ENCODE peak calls at places on chromosomes 13 and 19, in eight cellular contexts. E is A549, C is ovary, Y is transverse colon, H is body of pancreas, V is heart left ventricle, N is IMR-90, X is stomach. O is an unnamed sample.

GRCh38 chr19:40633207-40633606 is 32.0 kb downstream of the LTBP4 start:
- DNase-seq in Y (no peak), H (no peak), C (no peak), N (peak; percentile 85), E (no peak), X (no peak), V (no peak), O (no peak)

GRCh38 chr13:34155931-34156607 is 338.1 kb downstream of the RFC3 start:
- DNase-seq in Y (no peak), V (no peak), H (no peak), X (no peak), E (no peak), C (no peak), N (peak; percentile 39), O (no peak)

GRCh38 chr19:38707512-38708114 is 36.7 kb downstream of the CAPN12 start:
- DNase-seq in N (peak; percentile 23), V (peak; percentile 86), H (peak; percentile 61), Y (no peak), X (peak; percentile 94), C (no peak), E (no peak), O (peak; percentile 52)

GRCh38 chr13:106610511-106610910 is 42.6 kb upstream of the ARGLU1 start:
- DNase-seq in X (no peak), E (no peak), H (no peak), N (peak; percentile 82), V (no peak), Y (no peak), C (no peak), O (no peak)

GRCh38 chr13:44051405-44051804 is 171.7 kb downstream of the LACC1 start:
- DNase-seq in H (no peak), X (no peak), E (no peak), Y (no peak), V (no peak), N (no peak), C (no peak), O (no peak)

GRCh38 chr13:84641491-84641890 is 759.2 kb upstream of the SLITRK1 start:
- DNase-seq in H (no peak), C (no peak), E (no peak), N (peak; percentile 47), Y (no peak), V (no peak), X (no peak), O (no peak)

GRCh38 chr13:81597101-81597500 is 1256.2 kb upstream of the SPRY2 start:
- DNase-seq in N (no peak), X (no peak), H (no peak), C (no peak), V (no peak), E (no peak), Y (no peak), O (no peak)

GRCh38 chr19:16880884-16881554 is 7.8 kb upstream of the F2RL3 start:
- DNase-seq in N (no peak), E (no peak), C (no peak), V (no peak), H (no peak), X (no peak), Y (no peak), O (no peak)

GRCh38 chr13:79741006-79741405 is 260.1 kb downstream of the NDFIP2 start:
- DNase-seq in H (no peak), N (peak; percentile 71), Y (no peak), C (peak; percentile 53), E (no peak), X (no peak), V (no peak), O (no peak)

GRCh38 chr13:110345701-110346100 is 38.6 kb downstream of the COL4A2 start:
- DNase-seq in C (no peak), N (no peak), Y (no peak), E (no peak), X (no peak), H (no peak), V (no peak), O (peak; percentile 15)

GRCh38 chr19:42433503-42434260 is 6.5 kb upstream of the LIPE start:
- DNase-seq in N (peak; percentile 14), H (peak; percentile 91), X (peak; percentile 80), E (peak; percentile 91), Y (peak; percentile 93), C (peak; percentile 65), V (peak; percentile 91), O (peak; percentile 82)

GRCh38 chr19:14114854-14115253 is 2.7 kb downstream of the PRKACA start:
- DNase-seq in H (peak; percentile 62), C (no peak), E (peak; percentile 48), Y (peak; percentile 71), X (peak; percentile 60), V (peak; percentile 51), N (no peak), O (no peak)

GRCh38 chr13:109955598-109955997 is 169.2 kb upstream of the IRS2 start:
- DNase-seq in C (no peak), H (no peak), E (no peak), Y (no peak), X (no peak), V (no peak), N (peak; percentile 53), O (no peak)

GRCh38 chr19:51450730-51451307 is 7.4 kb downstream of the SIGLEC8 start:
- DNase-seq in H (no peak), V (no peak), N (no peak), C (no peak), Y (no peak), E (no peak), X (peak; percentile 17), O (no peak)

GRCh38 chr19:35959040-35959967 is 23.1 kb downstream of the LRFN3 start:
- DNase-seq in Y (peak; percentile 56), V (peak; percentile 33), X (peak; percentile 60), H (no peak), C (no peak), N (no peak), E (no peak), O (peak; percentile 35)

GRCh38 chr13:73933795-73934194 is 200.4 kb downstream of the KLF12 start:
- DNase-seq in H (no peak), Y (no peak), V (no peak), E (no peak), X (no peak), C (no peak), N (no peak), O (no peak)

GRCh38 chr19:747432-748273 is 3.3 kb upstream of the MISP start:
- DNase-seq in H (no peak), N (no peak), Y (no peak), E (no peak), V (no peak), X (no peak), C (no peak), O (no peak)

GRCh38 chr13:97076898-97077297 is 82.6 kb upstream of the OXGR1 start:
- DNase-seq in C (no peak), N (no peak), Y (no peak), X (no peak), H (no peak), E (no peak), V (no peak), O (no peak)

DNA sequence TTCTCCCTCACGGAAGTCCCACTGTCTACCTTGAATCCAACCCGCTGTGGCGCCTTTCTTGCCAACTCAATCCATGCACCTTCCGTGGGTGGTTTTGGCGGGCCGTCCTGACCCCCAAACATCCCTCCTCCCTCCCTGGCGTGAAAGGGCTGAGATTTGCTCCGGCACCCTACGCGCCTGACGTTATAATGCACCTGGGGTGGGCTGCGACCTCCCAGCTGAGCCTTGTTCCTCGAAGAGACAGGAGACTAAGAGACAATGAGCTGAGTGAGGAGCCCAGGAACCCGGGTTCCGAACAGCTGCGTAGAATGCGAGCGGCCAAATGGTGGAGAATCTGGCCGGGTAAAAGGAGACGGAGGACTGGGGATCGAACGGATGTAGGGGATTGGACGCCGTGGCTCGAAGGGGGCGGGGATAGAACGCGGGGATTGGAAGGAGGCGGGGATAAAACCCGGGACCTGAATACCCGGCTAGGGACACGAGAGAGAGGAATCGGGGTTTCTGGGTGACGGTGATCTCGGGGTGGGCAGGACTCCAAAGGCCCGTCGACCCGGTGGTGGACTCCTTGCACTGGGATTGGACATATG is at the start of gene CPT1C:
- DNase-seq in E (no peak), N (peak; percentile 79), H (peak; percentile 80), V (peak; percentile 80), X (peak; percentile 79), Y (peak; percentile 75), C (peak; percentile 87), O (peak; percentile 85)
- TF ChIP-seq POLR2A in E (no peak), N (peak; percentile 73), H (no peak), V (peak; percentile 43), X (no peak), Y (peak; percentile 42), C (peak; percentile 55), O (peak; percentile 62)

GRCh38 chr19:19342086-19343015 is 21.7 kb downstream of the MAU2 start:
- DNase-seq in H (peak; percentile 71), X (peak; percentile 76), E (peak; percentile 76), Y (peak; percentile 65), C (peak; percentile 68), N (peak; percentile 46), V (peak; percentile 39), O (peak; percentile 48)
- TF ChIP-seq POLR2A in H (no peak), X (no peak), E (no peak), Y (no peak), C (no peak), N (no peak), V (no peak), O (no peak)

GRCh38 chr13:41257535-41257934 is 5.8 kb downstream of the MTRF1 start:
- DNase-seq in H (no peak), V (no peak), N (no peak), X (no peak), C (no peak), E (no peak), Y (no peak), O (no peak)

GRCh38 chr13:41268764-41269163 is 5.4 kb upstream of the MTRF1 start:
- DNase-seq in N (peak; percentile 28), E (no peak), H (no peak), X (no peak), Y (no peak), V (no peak), C (no peak), O (no peak)

GRCh38 chr13:41267106-41267505 is 3.7 kb upstream of the MTRF1 start:
- DNase-seq in X (no peak), Y (no peak), C (no peak), E (no peak), N (peak; percentile 18), H (no peak), V (no peak), O (no peak)

GRCh38 chr13:41259875-41260501 is 3.4 kb downstream of the MTRF1 start:
- DNase-seq in H (no peak), E (no peak), V (no peak), X (no peak), Y (no peak), C (no peak), N (no peak), O (no peak)

GRCh38 chr13:41263261-41263971 is at the start of gene MTRF1:
- DNase-seq in V (peak; percentile 83), E (peak; percentile 71), Y (peak; percentile 81), C (peak; percentile 85), N (peak; percentile 69), X (peak; percentile 75), H (peak; percentile 80), O (peak; percentile 78)
- TF ChIP-seq POLR2A in V (peak; percentile 24), E (peak; percentile 33), Y (peak; percentile 49), C (no peak), N (no peak), X (no peak), H (no peak), O (no peak)

DNA sequence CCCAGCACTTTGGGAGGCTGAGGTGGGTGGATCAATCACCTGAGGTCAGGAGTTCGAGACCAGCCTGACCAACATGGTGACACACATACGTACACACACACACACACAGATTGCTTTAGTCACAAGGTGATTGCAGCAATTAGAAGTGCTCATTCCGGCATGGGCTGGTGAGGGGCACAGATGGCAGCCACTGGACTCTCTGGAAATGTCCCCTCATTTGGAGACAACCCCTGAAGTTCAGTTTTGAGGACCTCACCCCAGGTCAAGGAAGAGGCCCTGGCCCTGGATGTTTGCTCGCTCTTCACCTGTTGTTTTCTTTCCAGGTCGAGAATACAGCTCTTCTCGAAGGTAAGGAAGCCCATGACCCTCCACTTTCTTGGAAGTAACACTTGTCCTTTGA is 6.1 kb downstream of the ZNF296 start:
- DNase-seq in Y (no peak), X (no peak), H (no peak), N (no peak), C (no peak), V (no peak), E (no peak), O (no peak)
- TF ChIP-seq POLR2A in Y (no peak), X (no peak), H (no peak), N (no peak), C (no peak), V (no peak), E (no peak), O (no peak)

O was measured in uterus.